ENCODE peak calls at places on chromosomes 7 and 10, in nine cellular contexts. One of them, this sample, is unnamed.
A peak's percentile ranks its signal among the peaks of the same experiment; 100 is the strongest.

GRCh38 chr10:104268691-104269645 is at the start of gene GSTO2:
- DNase-seq in left ventricle myocardium inferior: peak; percentile 99
- DNase-seq in NCI-H1930: peak; percentile 92
- DNase-seq in kidney: peak; percentile 100
- DNase-seq in astrocyte of the spinal cord: peak; percentile 100
- DNase-seq in fibroblast of pulmonary artery: peak; percentile 97
- DNase-seq in cardiac muscle cell: peak; percentile 99
- DNase-seq in brain microvascular endothelial cell: peak; percentile 95
- DNase-seq in H7: peak; percentile 100
- DNase-seq in this sample: peak; percentile 96

GRCh38 chr10:71868192-71868697 is 17.2 kb upstream of the PSAP start:
- DNase-seq in kidney: peak; percentile 82
- DNase-seq in astrocyte of the spinal cord: peak; percentile 85
- DNase-seq in left ventricle myocardium inferior: peak; percentile 29
- DNase-seq in brain microvascular endothelial cell: peak; percentile 80
- DNase-seq in fibroblast of pulmonary artery: peak; percentile 72
- DNase-seq in cardiac muscle cell: peak; percentile 83
- DNase-seq in NCI-H1930: no peak
- DNase-seq in H7: no peak
- DNase-seq in this sample: no peak

GRCh38 chr7:43646603-43647313 is 63.9 kb downstream of the STK17A start:
- DNase-seq in brain microvascular endothelial cell: peak; percentile 64
- DNase-seq in kidney: no peak
- DNase-seq in NCI-H1930: no peak
- DNase-seq in astrocyte of the spinal cord: peak; percentile 56
- DNase-seq in left ventricle myocardium inferior: no peak
- DNase-seq in fibroblast of pulmonary artery: peak; percentile 32
- DNase-seq in cardiac muscle cell: peak; percentile 19
- DNase-seq in H7: no peak
- DNase-seq in this sample: no peak

GRCh38 chr10:73910764-73911552 is at the start of gene PLAU:
- DNase-seq in NCI-H1930: no peak
- DNase-seq in fibroblast of pulmonary artery: no peak
- DNase-seq in kidney: peak; percentile 88
- DNase-seq in H7: peak; percentile 92
- DNase-seq in brain microvascular endothelial cell: no peak
- DNase-seq in astrocyte of the spinal cord: peak; percentile 58
- DNase-seq in cardiac muscle cell: peak; percentile 43
- DNase-seq in left ventricle myocardium inferior: peak; percentile 60
- DNase-seq in this sample: peak; percentile 81

GRCh38 chr10:75399461-75400162 is 2.0 kb downstream of the ZNF503 start:
- DNase-seq in H7: peak; percentile 91
- DNase-seq in brain microvascular endothelial cell: peak; percentile 65
- DNase-seq in fibroblast of pulmonary artery: peak; percentile 86
- DNase-seq in astrocyte of the spinal cord: peak; percentile 78
- DNase-seq in kidney: peak; percentile 93
- DNase-seq in cardiac muscle cell: peak; percentile 88
- DNase-seq in NCI-H1930: no peak
- DNase-seq in left ventricle myocardium inferior: peak; percentile 88
- DNase-seq in this sample: peak; percentile 75

GRCh38 chr7:119256446-119257131 is 1016.4 kb upstream of the KCND2 start:
- DNase-seq in cardiac muscle cell: no peak
- DNase-seq in kidney: no peak
- DNase-seq in NCI-H1930: no peak
- DNase-seq in left ventricle myocardium inferior: no peak
- DNase-seq in H7: no peak
- DNase-seq in astrocyte of the spinal cord: no peak
- DNase-seq in brain microvascular endothelial cell: no peak
- DNase-seq in fibroblast of pulmonary artery: no peak
- DNase-seq in this sample: no peak

GRCh38 chr7:39761435-39761834 is 138.1 kb downstream of the RALA start:
- DNase-seq in cardiac muscle cell: no peak
- DNase-seq in astrocyte of the spinal cord: no peak
- DNase-seq in fibroblast of pulmonary artery: no peak
- DNase-seq in H7: no peak
- DNase-seq in NCI-H1930: no peak
- DNase-seq in brain microvascular endothelial cell: no peak
- DNase-seq in kidney: no peak
- DNase-seq in left ventricle myocardium inferior: no peak
- DNase-seq in this sample: no peak

GRCh38 chr7:110224643-110225042 is 866.3 kb upstream of the LRRN3 start:
- DNase-seq in astrocyte of the spinal cord: no peak
- DNase-seq in NCI-H1930: no peak
- DNase-seq in cardiac muscle cell: no peak
- DNase-seq in brain microvascular endothelial cell: peak; percentile 11
- DNase-seq in fibroblast of pulmonary artery: no peak
- DNase-seq in kidney: no peak
- DNase-seq in H7: no peak
- DNase-seq in left ventricle myocardium inferior: no peak
- DNase-seq in this sample: no peak

GRCh38 chr7:141697211-141697871 is 4.6 kb downstream of the DENND11 start:
- DNase-seq in fibroblast of pulmonary artery: no peak
- DNase-seq in brain microvascular endothelial cell: no peak
- DNase-seq in kidney: no peak
- DNase-seq in left ventricle myocardium inferior: no peak
- DNase-seq in cardiac muscle cell: no peak
- DNase-seq in NCI-H1930: no peak
- DNase-seq in H7: no peak
- DNase-seq in astrocyte of the spinal cord: peak; percentile 76
- DNase-seq in this sample: no peak

GRCh38 chr7:155020996-155021395 is 18.1 kb upstream of the PAXIP1 start:
- DNase-seq in kidney: no peak
- DNase-seq in NCI-H1930: no peak
- DNase-seq in fibroblast of pulmonary artery: no peak
- DNase-seq in astrocyte of the spinal cord: no peak
- DNase-seq in left ventricle myocardium inferior: no peak
- DNase-seq in H7: peak; percentile 50
- DNase-seq in brain microvascular endothelial cell: no peak
- DNase-seq in cardiac muscle cell: no peak
- DNase-seq in this sample: no peak

GRCh38 chr7:100157069-100157333 is 1.5 kb downstream of the TRAPPC14 start:
- DNase-seq in H7: no peak
- DNase-seq in brain microvascular endothelial cell: no peak
- DNase-seq in left ventricle myocardium inferior: no peak
- DNase-seq in cardiac muscle cell: no peak
- DNase-seq in NCI-H1930: no peak
- DNase-seq in kidney: no peak
- DNase-seq in astrocyte of the spinal cord: no peak
- DNase-seq in fibroblast of pulmonary artery: no peak
- DNase-seq in this sample: no peak

GRCh38 chr10:133565441-133566294 is at the start of gene SYCE1:
- DNase-seq in left ventricle myocardium inferior: peak; percentile 23
- DNase-seq in fibroblast of pulmonary artery: no peak
- DNase-seq in NCI-H1930: no peak
- DNase-seq in kidney: peak; percentile 73
- DNase-seq in brain microvascular endothelial cell: no peak
- DNase-seq in H7: peak; percentile 49
- DNase-seq in astrocyte of the spinal cord: no peak
- DNase-seq in cardiac muscle cell: no peak
- DNase-seq in this sample: no peak

GRCh38 chr10:21720090-21720489 is 186.1 kb downstream of the MLLT10 start:
- DNase-seq in NCI-H1930: no peak
- DNase-seq in left ventricle myocardium inferior: no peak
- DNase-seq in brain microvascular endothelial cell: no peak
- DNase-seq in fibroblast of pulmonary artery: no peak
- DNase-seq in cardiac muscle cell: no peak
- DNase-seq in H7: peak; percentile 32
- DNase-seq in kidney: no peak
- DNase-seq in astrocyte of the spinal cord: no peak
- DNase-seq in this sample: no peak

GRCh38 chr10:47029181-47029971 is 118.1 kb downstream of the PTPN20 start:
- DNase-seq in fibroblast of pulmonary artery: no peak
- DNase-seq in NCI-H1930: no peak
- DNase-seq in left ventricle myocardium inferior: no peak
- DNase-seq in kidney: no peak
- DNase-seq in H7: peak; percentile 42
- DNase-seq in astrocyte of the spinal cord: no peak
- DNase-seq in brain microvascular endothelial cell: no peak
- DNase-seq in cardiac muscle cell: no peak
- DNase-seq in this sample: no peak

GRCh38 chr7:107463139-107464078 is 6.4 kb upstream of the GPR22 start:
- DNase-seq in brain microvascular endothelial cell: peak; percentile 63
- DNase-seq in fibroblast of pulmonary artery: peak; percentile 85
- DNase-seq in kidney: peak; percentile 59
- DNase-seq in NCI-H1930: peak; percentile 22
- DNase-seq in H7: peak; percentile 27
- DNase-seq in astrocyte of the spinal cord: peak; percentile 74
- DNase-seq in cardiac muscle cell: peak; percentile 80
- DNase-seq in left ventricle myocardium inferior: peak; percentile 40
- DNase-seq in this sample: peak; percentile 23

This sample was measured in nephron progenitor cell.